ENCODE peak calls at places on chromosomes 6 and 20, in five cellular contexts. One of them, this sample, is unnamed.

GRCh38 chr6:139372326-139373153 is 1.9 kb downstream of the CITED2 start:
- DNase-seq in IMR-90: peak
- DNase-seq in H1: no peak
- DNase-seq in mesenchymal stem cell: peak
- DNase-seq in trophoblast cell: peak
- DNase-seq in this sample: no peak

GRCh38 chr20:63957690-63958441 is 1.6 kb upstream of the UCKL1 start:
- DNase-seq in IMR-90: peak
- DNase-seq in H1: peak
- DNase-seq in mesenchymal stem cell: no peak
- DNase-seq in trophoblast cell: no peak
- DNase-seq in this sample: no peak

GRCh38 chr6:15881150-15881549 is 218.3 kb upstream of the DTNBP1 start:
- DNase-seq in IMR-90: no peak
- DNase-seq in H1: no peak
- DNase-seq in mesenchymal stem cell: no peak
- DNase-seq in trophoblast cell: no peak
- DNase-seq in this sample: no peak

GRCh38 chr6:50952092-50952932 is 133.6 kb downstream of the TFAP2B start:
- DNase-seq in IMR-90: no peak
- DNase-seq in H1: no peak
- DNase-seq in mesenchymal stem cell: no peak
- DNase-seq in trophoblast cell: peak
- DNase-seq in this sample: no peak

GRCh38 chr20:50982372-50982771 is 23.8 kb downstream of the MOCS3 start:
- DNase-seq in IMR-90: peak
- DNase-seq in H1: no peak
- DNase-seq in mesenchymal stem cell: peak
- DNase-seq in trophoblast cell: peak
- DNase-seq in this sample: no peak

GRCh38 chr20:50918403-50918802 is 12.8 kb downstream of the ADNP start:
- DNase-seq in IMR-90: peak
- DNase-seq in H1: no peak
- DNase-seq in mesenchymal stem cell: no peak
- DNase-seq in trophoblast cell: no peak
- DNase-seq in this sample: no peak

GRCh38 chr6:167760979-167761793 is 65.5 kb upstream of the AFDN start:
- DNase-seq in IMR-90: peak
- DNase-seq in H1: no peak
- DNase-seq in mesenchymal stem cell: peak
- DNase-seq in trophoblast cell: peak
- DNase-seq in this sample: no peak

GRCh38 chr6:3455121-3455489 is 1.7 kb downstream of the SLC22A23 start:
- DNase-seq in IMR-90: no peak
- DNase-seq in H1: no peak
- DNase-seq in mesenchymal stem cell: no peak
- DNase-seq in trophoblast cell: no peak
- DNase-seq in this sample: no peak

GRCh38 chr6:156345700-156346099 is 431.5 kb upstream of the ARID1B start:
- DNase-seq in IMR-90: no peak
- DNase-seq in H1: no peak
- DNase-seq in mesenchymal stem cell: no peak
- DNase-seq in trophoblast cell: no peak
- DNase-seq in this sample: no peak

GRCh38 chr6:8108031-8108660 is 5.8 kb upstream of the EEF1E1 start:
- DNase-seq in IMR-90: peak
- DNase-seq in H1: no peak
- DNase-seq in mesenchymal stem cell: peak
- DNase-seq in trophoblast cell: no peak
- DNase-seq in this sample: no peak

DNA sequence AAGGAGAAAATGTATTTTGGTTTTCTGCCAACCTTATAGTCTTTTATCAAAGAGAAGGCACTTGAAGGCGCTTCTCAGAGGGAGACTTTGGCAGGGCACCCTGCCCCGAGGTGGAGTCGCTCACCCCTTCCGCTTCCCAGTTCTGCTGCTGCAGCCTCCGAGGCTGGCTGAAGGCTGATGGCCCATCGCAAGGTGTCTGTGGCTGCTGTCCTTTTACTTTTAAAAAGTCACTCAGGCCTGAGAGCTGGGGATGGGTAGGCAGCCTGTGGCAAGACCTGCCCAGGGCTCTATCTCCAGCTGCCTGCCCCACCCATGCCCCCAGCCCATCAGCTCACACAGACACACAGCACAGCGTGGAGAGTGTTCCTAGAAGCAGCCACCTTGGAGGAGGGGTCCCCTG is 206.6 kb upstream of the CST7 start:
- DNase-seq in IMR-90: no peak
- DNase-seq in H1: no peak
- DNase-seq in mesenchymal stem cell: no peak
- DNase-seq in trophoblast cell: no peak
- DNase-seq in this sample: no peak
- H2AK5ac ChIP-seq in IMR-90: no peak
- H2AK5ac ChIP-seq in H1: no peak
- H2AK5ac ChIP-seq in mesenchymal stem cell: no peak
- H2AK5ac ChIP-seq in trophoblast cell: no peak
- H2AK5ac ChIP-seq in this sample: peak

GRCh38 chr20:37178839-37179670 is at the start of the genes MROH8 and RPN2:
- DNase-seq in IMR-90: peak
- DNase-seq in H1: peak
- DNase-seq in mesenchymal stem cell: peak
- DNase-seq in trophoblast cell: peak
- DNase-seq in this sample: peak
- H3K14ac ChIP-seq in IMR-90: peak
- H3K14ac ChIP-seq in H1: no peak
- H3K14ac ChIP-seq in mesenchymal stem cell: peak
- H3K14ac ChIP-seq in trophoblast cell: peak
- H3K14ac ChIP-seq in this sample: peak

GRCh38 chr20:21521596-21522478 is 8.0 kb upstream of the NKX2-2 start:
- DNase-seq in IMR-90: no peak
- DNase-seq in H1: no peak
- DNase-seq in mesenchymal stem cell: no peak
- DNase-seq in trophoblast cell: no peak
- DNase-seq in this sample: no peak
- H3K4me3 ChIP-seq in IMR-90: no peak
- H3K4me3 ChIP-seq in H1: peak
- H3K4me3 ChIP-seq in mesenchymal stem cell: no peak
- H3K4me3 ChIP-seq in trophoblast cell: no peak
- H3K4me3 ChIP-seq in this sample: peak

GRCh38 chr6:56922645-56923044 is 32.3 kb upstream of the BEND6 start:
- DNase-seq in IMR-90: no peak
- DNase-seq in H1: no peak
- DNase-seq in mesenchymal stem cell: no peak
- DNase-seq in trophoblast cell: no peak
- DNase-seq in this sample: no peak
- H2AK5ac ChIP-seq in IMR-90: no peak
- H2AK5ac ChIP-seq in H1: no peak
- H2AK5ac ChIP-seq in mesenchymal stem cell: no peak
- H2AK5ac ChIP-seq in trophoblast cell: no peak
- H2AK5ac ChIP-seq in this sample: no peak

DNA sequence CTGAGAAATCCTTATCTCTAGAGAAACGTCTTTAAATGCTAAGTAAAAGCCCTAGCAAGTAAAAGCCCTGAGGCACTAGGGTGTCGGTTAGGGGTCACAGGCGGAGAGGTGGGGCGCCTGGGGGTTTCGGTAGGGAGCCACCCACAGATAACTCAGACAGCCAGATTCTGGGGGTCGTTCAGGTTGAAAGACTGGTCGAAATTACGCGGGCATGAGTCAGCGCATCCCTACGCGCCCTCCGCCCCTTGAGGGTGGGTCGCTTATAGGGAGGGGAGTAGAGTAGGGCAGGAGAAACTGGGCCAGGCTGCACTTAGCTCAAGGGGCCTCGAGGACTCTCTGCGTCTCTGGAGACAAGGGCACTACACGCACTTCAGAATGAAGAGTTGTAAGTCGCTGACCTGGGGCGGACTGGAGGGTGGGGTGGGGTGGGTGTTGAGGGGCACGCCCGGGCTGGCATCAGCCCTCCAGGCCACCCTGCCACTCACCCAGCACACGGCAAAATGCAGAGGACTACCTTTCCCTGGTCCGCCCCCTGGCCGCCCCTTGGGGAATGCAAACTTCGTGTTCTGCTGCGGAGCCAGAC is 598 bp upstream of the PPT2 start:
- DNase-seq in IMR-90: peak
- DNase-seq in H1: no peak
- DNase-seq in mesenchymal stem cell: peak
- DNase-seq in trophoblast cell: peak
- DNase-seq in this sample: no peak
- H3K14ac ChIP-seq in IMR-90: peak
- H3K14ac ChIP-seq in H1: no peak
- H3K14ac ChIP-seq in mesenchymal stem cell: no peak
- H3K14ac ChIP-seq in trophoblast cell: peak
- H3K14ac ChIP-seq in this sample: no peak

DNA sequence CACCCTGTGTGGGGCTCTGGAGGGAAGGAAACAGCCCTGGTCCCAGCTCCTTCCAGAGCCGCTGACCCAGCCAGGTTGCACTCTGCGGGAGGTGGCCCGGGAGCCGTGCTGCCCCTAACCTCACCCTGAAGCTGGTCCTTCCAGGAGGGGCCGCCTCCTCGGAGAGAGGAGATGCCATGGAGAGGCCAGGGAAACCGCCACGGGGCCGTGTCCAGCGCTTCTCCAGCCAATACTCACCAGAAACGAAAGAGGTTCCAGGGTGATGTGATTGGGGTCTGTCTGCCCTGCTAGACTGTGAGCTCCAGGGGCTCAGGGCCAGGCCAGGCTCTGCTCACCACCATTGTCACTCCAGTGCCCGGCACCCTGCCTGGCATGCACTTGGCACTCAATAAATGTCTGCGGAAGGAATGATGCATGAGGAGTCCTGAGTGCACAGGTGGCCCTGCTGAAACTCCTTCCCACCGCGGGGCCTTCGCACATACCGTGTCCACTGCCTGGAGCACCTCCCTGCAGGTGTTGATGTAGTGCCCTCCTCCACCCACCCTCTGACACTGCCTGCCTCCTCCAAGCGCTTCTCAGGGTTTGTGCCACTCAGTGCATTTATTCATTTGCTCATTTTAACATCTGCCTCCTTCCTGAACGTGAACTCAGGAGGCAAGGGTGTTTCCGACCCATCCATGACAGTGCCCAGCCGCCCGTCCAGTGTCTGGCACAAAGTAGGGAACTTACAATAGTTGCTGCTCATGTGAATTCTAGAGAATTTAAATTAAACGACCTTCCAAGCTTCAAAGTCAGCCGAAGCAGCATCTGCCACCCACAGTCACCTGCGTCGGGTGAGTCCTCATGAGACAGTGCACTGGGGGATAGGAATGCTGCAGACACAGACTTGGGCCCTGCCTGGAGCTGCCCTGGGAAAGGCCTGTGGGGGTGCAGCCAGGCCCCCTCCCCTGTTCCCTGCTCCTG is 30.3 kb downstream of the RBM38 start:
- DNase-seq in IMR-90: no peak
- DNase-seq in H1: no peak
- DNase-seq in mesenchymal stem cell: no peak
- DNase-seq in trophoblast cell: no peak
- DNase-seq in this sample: no peak
- H3K4me3 ChIP-seq in IMR-90: no peak
- H3K4me3 ChIP-seq in H1: no peak
- H3K4me3 ChIP-seq in mesenchymal stem cell: no peak
- H3K4me3 ChIP-seq in trophoblast cell: no peak
- H3K4me3 ChIP-seq in this sample: no peak

This sample was measured in neuronal stem cell.